ENCODE peak calls at places on chromosomes 6 and 20, in seven cellular contexts. L is coronary artery, V is HFF-Myc, B is tibial nerve, O is progenitor cell of endocrine pancreas, D is fibroblast of lung, N is type B pancreatic cell. G is an unnamed sample.

GRCh38 chr20:298755-299391 is 1.5 kb downstream of the ZCCHC3 start:
- DNase-seq in B (no peak), L (no peak), N (no peak), D (no peak), O (no peak), V (no peak), G (no peak)

GRCh38 chr6:121867095-121867494 is 431.6 kb downstream of the GJA1 start:
- DNase-seq in O (no peak), V (no peak), L (no peak), D (peak; percentile 33), N (no peak), B (no peak), G (no peak)

GRCh38 chr6:110492584-110492983 is 16.2 kb upstream of the SLC22A16 start:
- DNase-seq in L (no peak), B (no peak), O (no peak), V (no peak), N (no peak), D (peak; percentile 12), G (no peak)

GRCh38 chr6:360791-361373 is 30.7 kb upstream of the IRF4 start:
- DNase-seq in V (no peak), N (no peak), O (no peak), D (no peak), L (no peak), B (no peak), G (no peak)

GRCh38 chr6:324116-324728 is 31.9 kb downstream of the DUSP22 start:
- DNase-seq in L (peak; percentile 72), D (no peak), O (no peak), V (no peak), B (peak; percentile 8), N (no peak), G (no peak)

GRCh38 chr6:163415176-163415619 is 680 bp downstream of the QKI start:
- DNase-seq in O (no peak), N (no peak), D (no peak), L (no peak), V (no peak), B (no peak), G (no peak)

GRCh38 chr6:109075934-109076333 is 18.7 kb downstream of the SESN1 start:
- DNase-seq in D (peak; percentile 50), L (no peak), N (no peak), V (peak; percentile 49), O (no peak), B (no peak), G (no peak)

GRCh38 chr6:125944434-125944816 is 12.1 kb upstream of the HINT3 start:
- DNase-seq in D (peak; percentile 71), N (no peak), L (no peak), V (no peak), O (no peak), B (peak; percentile 21), G (no peak)

GRCh38 chr6:167738386-167738785 is 88.3 kb upstream of the AFDN start:
- DNase-seq in V (no peak), L (no peak), D (no peak), N (peak; percentile 36), B (no peak), O (no peak), G (no peak)

GRCh38 chr6:159060107-159060506 is 15.3 kb upstream of the TAGAP start:
- DNase-seq in D (no peak), V (no peak), B (no peak), O (no peak), L (no peak), N (no peak), G (peak; percentile 51)

GRCh38 chr20:22768266-22768665 is 183.9 kb upstream of the FOXA2 start:
- DNase-seq in O (no peak), V (no peak), B (no peak), N (no peak), D (no peak), L (no peak), G (no peak)

GRCh38 chr6:40485300-40485699 is 101.9 kb downstream of the LRFN2 start:
- DNase-seq in N (no peak), B (no peak), L (no peak), V (no peak), D (no peak), O (no peak), G (no peak)

GRCh38 chr20:1332749-1333300 is 3.9 kb upstream of the SDCBP2 start:
- DNase-seq in N (peak; percentile 25), L (no peak), O (no peak), V (no peak), B (no peak), D (no peak), G (no peak)

GRCh38 chr6:90790696-90791095 is 203.8 kb upstream of the MAP3K7 start:
- DNase-seq in B (no peak), V (peak; percentile 1), O (no peak), N (no peak), L (no peak), D (peak; percentile 45), G (no peak)

GRCh38 chr6:115643762-115644161 is 416.9 kb downstream of the FRK start:
- DNase-seq in N (no peak), V (no peak), D (peak; percentile 70), O (no peak), L (no peak), B (no peak), G (no peak)
- TF ChIP-seq CTCF in N (no peak), V (peak; percentile 19), D (peak; percentile 33), O (peak; percentile 35), L (no peak), B (no peak), G (peak; percentile 26)

GRCh38 chr6:64483956-64484499 is 848.4 kb downstream of the PHF3 start:
- DNase-seq in B (no peak), N (no peak), L (no peak), D (no peak), O (no peak), V (no peak), G (no peak)

GRCh38 chr6:64489760-64490159 is 854.2 kb downstream of the PHF3 start:
- DNase-seq in D (no peak), V (no peak), N (no peak), O (no peak), L (no peak), B (no peak), G (no peak)

DNA sequence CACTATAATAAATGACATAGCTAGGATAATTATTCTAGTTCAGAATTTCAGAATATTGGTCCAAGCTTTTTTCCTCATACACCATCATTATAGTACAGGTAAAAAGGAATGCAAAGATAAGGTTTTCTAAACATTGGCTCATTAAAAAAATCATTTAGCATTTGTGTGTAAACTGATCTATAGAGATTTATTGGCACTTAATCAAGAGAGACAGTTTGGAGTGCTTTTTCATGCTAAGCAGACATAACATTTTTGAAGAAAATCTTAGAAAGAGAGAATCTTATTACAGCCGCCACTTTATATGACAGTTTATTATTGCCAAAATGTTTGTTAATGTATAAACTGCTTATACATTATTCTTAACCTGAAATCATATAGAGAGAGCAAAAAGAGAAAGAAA is 851.4 kb downstream of the PHF3 start:
- DNase-seq in V (no peak), B (no peak), N (no peak), L (no peak), D (no peak), O (no peak), G (no peak)
- TF ChIP-seq CTCF in V (no peak), B (no peak), N (no peak), L (no peak), D (no peak), O (no peak), G (no peak)

DNA sequence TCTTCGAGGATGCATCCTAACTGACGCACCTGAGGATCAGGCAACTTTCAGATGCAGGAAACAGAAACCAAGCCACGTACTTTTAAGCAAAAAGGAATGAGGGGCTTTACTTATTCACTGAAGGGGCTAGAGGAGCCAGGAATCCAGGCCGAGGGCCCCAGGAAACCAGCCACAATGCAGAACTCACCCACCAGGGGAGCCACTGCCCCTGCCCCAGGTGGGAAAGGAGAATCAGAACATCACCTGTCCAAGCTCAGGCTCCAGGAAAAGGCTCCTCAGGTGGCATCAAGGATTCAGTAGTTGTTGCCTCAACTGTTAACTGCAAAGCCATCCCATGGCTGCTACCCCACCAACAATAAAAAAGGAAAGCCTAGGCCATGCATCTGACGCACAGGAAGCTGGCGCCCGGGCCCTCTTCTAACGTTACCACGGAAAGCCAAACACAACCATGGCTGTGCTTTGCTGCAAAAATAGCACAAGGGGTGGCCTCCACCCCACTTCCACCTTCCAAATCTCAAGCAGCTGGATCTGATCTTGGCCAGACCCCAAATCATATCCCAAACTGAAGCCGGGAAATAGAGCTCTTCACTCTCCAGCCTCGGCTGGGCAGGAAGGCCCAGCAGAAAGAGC is 121.0 kb downstream of the PREX1 start:
- DNase-seq in N (no peak), O (no peak), D (no peak), B (peak; percentile 44), L (peak; percentile 87), V (no peak), G (no peak)
- TF ChIP-seq CTCF in N (no peak), O (no peak), D (no peak), B (no peak), L (no peak), V (no peak), G (no peak)

GRCh38 chr6:7389451-7390217 is at the start of the genes CAGE1 and RIOK1:
- DNase-seq in L (peak; percentile 97), B (peak; percentile 92), N (peak; percentile 94), V (peak; percentile 84), D (peak; percentile 95), O (peak; percentile 87), G (peak; percentile 98)
- TF ChIP-seq CTCF in L (no peak), B (no peak), N (peak; percentile 48), V (no peak), D (peak; percentile 13), O (peak; percentile 32), G (no peak)

GRCh38 chr6:8494730-8495129 is 59.4 kb upstream of the SLC35B3 start:
- DNase-seq in V (no peak), D (no peak), L (no peak), N (no peak), O (no peak), B (no peak), G (no peak)

GRCh38 chr6:8499540-8499939 is 64.2 kb upstream of the SLC35B3 start:
- DNase-seq in N (no peak), L (no peak), V (peak; percentile 1), O (no peak), D (no peak), B (no peak), G (no peak)
- TF ChIP-seq CTCF in N (peak; percentile 78), L (no peak), V (peak; percentile 23), O (peak; percentile 73), D (peak; percentile 34), B (no peak), G (peak; percentile 64)

G was measured in osteocyte.